ENCODE peak calls at places on chromosome 7, in seven cellular contexts. One of them, this sample, is unnamed.

GRCh38 chr7:139889186-139889871 is 60.3 kb downstream of the TBXAS1 start:
- DNase-seq in HCT116: no peak
- DNase-seq in H1: no peak
- DNase-seq in WTC11: no peak
- DNase-seq in SK-N-SH: no peak
- DNase-seq in A549: no peak
- DNase-seq in K562: no peak
- DNase-seq in this sample: no peak

GRCh38 chr7:134048166-134048565 is 79.0 kb upstream of the LRGUK start:
- DNase-seq in H1: no peak
- DNase-seq in WTC11: no peak
- DNase-seq in K562: no peak
- DNase-seq in HCT116: no peak
- DNase-seq in SK-N-SH: no peak
- DNase-seq in A549: no peak
- DNase-seq in this sample: no peak

GRCh38 chr7:153413199-153413539 is 639.0 kb upstream of the DPP6 start:
- DNase-seq in H1: no peak
- DNase-seq in A549: no peak
- DNase-seq in HCT116: no peak
- DNase-seq in SK-N-SH: no peak
- DNase-seq in WTC11: no peak
- DNase-seq in K562: no peak
- DNase-seq in this sample: no peak

GRCh38 chr7:16923019-16923418 is 41.2 kb upstream of the AGR3 start:
- DNase-seq in SK-N-SH: no peak
- DNase-seq in K562: no peak
- DNase-seq in WTC11: no peak
- DNase-seq in H1: no peak
- DNase-seq in HCT116: no peak
- DNase-seq in A549: no peak
- DNase-seq in this sample: no peak

GRCh38 chr7:76201732-76202665 is at the start of gene SRRM3:
- DNase-seq in A549: no peak
- DNase-seq in K562: peak; percentile 92
- DNase-seq in WTC11: peak; percentile 91
- DNase-seq in H1: no peak
- DNase-seq in HCT116: peak; percentile 40
- DNase-seq in SK-N-SH: peak; percentile 98
- DNase-seq in this sample: peak; percentile 89

GRCh38 chr7:46321556-46322205 is 400.6 kb upstream of the IGFBP3 start:
- DNase-seq in WTC11: no peak
- DNase-seq in K562: no peak
- DNase-seq in SK-N-SH: no peak
- DNase-seq in H1: no peak
- DNase-seq in HCT116: no peak
- DNase-seq in A549: no peak
- DNase-seq in this sample: no peak

GRCh38 chr7:40418983-40419382 is 284.2 kb downstream of the SUGCT start:
- DNase-seq in WTC11: no peak
- DNase-seq in H1: no peak
- DNase-seq in K562: no peak
- DNase-seq in A549: no peak
- DNase-seq in HCT116: no peak
- DNase-seq in SK-N-SH: no peak
- DNase-seq in this sample: no peak

GRCh38 chr7:4111166-4111565 is 570.9 kb upstream of the FOXK1 start:
- DNase-seq in HCT116: no peak
- DNase-seq in H1: no peak
- DNase-seq in WTC11: no peak
- DNase-seq in SK-N-SH: no peak
- DNase-seq in A549: no peak
- DNase-seq in K562: no peak
- DNase-seq in this sample: no peak

GRCh38 chr7:114711244-114711643 is 210.7 kb upstream of the MDFIC start:
- DNase-seq in HCT116: no peak
- DNase-seq in H1: no peak
- DNase-seq in A549: no peak
- DNase-seq in SK-N-SH: no peak
- DNase-seq in WTC11: no peak
- DNase-seq in K562: no peak
- DNase-seq in this sample: no peak

GRCh38 chr7:124188576-124188975 is 155.7 kb upstream of the TMEM229A start:
- DNase-seq in HCT116: no peak
- DNase-seq in K562: no peak
- DNase-seq in A549: no peak
- DNase-seq in SK-N-SH: no peak
- DNase-seq in WTC11: no peak
- DNase-seq in H1: no peak
- DNase-seq in this sample: no peak

GRCh38 chr7:68697821-68698280 is 900.4 kb upstream of the AUTS2 start:
- DNase-seq in A549: no peak
- DNase-seq in WTC11: no peak
- DNase-seq in SK-N-SH: peak; percentile 71
- DNase-seq in K562: no peak
- DNase-seq in HCT116: no peak
- DNase-seq in H1: no peak
- DNase-seq in this sample: no peak

GRCh38 chr7:68699090-68699711 is 899.1 kb upstream of the AUTS2 start:
- DNase-seq in H1: no peak
- DNase-seq in K562: no peak
- DNase-seq in WTC11: no peak
- DNase-seq in SK-N-SH: no peak
- DNase-seq in HCT116: no peak
- DNase-seq in A549: peak; percentile 64
- DNase-seq in this sample: no peak

GRCh38 chr7:68706291-68706690 is 892.0 kb upstream of the AUTS2 start:
- DNase-seq in SK-N-SH: no peak
- DNase-seq in A549: peak; percentile 81
- DNase-seq in H1: no peak
- DNase-seq in K562: no peak
- DNase-seq in WTC11: no peak
- DNase-seq in HCT116: no peak
- DNase-seq in this sample: peak; percentile 15

GRCh38 chr7:68694656-68695055 is 903.6 kb upstream of the AUTS2 start:
- DNase-seq in WTC11: no peak
- DNase-seq in SK-N-SH: no peak
- DNase-seq in A549: no peak
- DNase-seq in H1: no peak
- DNase-seq in HCT116: no peak
- DNase-seq in K562: no peak
- DNase-seq in this sample: no peak

DNA sequence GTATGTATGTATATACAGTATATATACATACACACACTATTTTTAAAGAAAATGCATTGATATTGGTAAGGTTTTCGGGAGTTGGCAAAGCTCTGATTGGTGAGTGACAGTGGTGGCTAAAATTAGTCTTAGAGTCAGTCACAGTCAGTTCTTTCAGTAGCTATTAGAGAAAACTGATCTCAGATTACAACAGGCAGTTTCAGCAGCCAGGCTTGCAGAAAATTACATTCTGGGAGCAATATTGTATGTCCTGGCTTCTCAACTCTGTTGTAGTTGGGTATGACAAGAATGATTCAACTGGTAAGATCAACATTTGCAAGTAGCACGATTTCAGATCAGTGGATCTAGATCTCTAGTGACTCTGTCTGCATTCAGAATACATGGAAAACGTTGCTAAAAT is 897.9 kb upstream of the AUTS2 start:
- DNase-seq in H1: no peak
- DNase-seq in WTC11: no peak
- DNase-seq in K562: no peak
- DNase-seq in HCT116: no peak
- DNase-seq in A549: no peak
- DNase-seq in SK-N-SH: no peak
- DNase-seq in this sample: no peak
- TF ChIP-seq MAX in H1: no peak
- TF ChIP-seq MAX in WTC11: no peak
- TF ChIP-seq MAX in K562: no peak
- TF ChIP-seq MAX in HCT116: no peak
- TF ChIP-seq MAX in A549: no peak
- TF ChIP-seq MAX in SK-N-SH: peak; percentile 16
- TF ChIP-seq MAX in this sample: no peak

GRCh38 chr7:91636129-91636724 is 244.3 kb downstream of the MTERF1 start:
- DNase-seq in HCT116: peak; percentile 32
- DNase-seq in H1: peak; percentile 10
- DNase-seq in A549: no peak
- DNase-seq in SK-N-SH: no peak
- DNase-seq in K562: no peak
- DNase-seq in WTC11: peak; percentile 43
- DNase-seq in this sample: peak; percentile 52
- TF ChIP-seq MAX in HCT116: no peak
- TF ChIP-seq MAX in H1: no peak
- TF ChIP-seq MAX in A549: no peak
- TF ChIP-seq MAX in SK-N-SH: no peak
- TF ChIP-seq MAX in K562: no peak
- TF ChIP-seq MAX in WTC11: no peak
- TF ChIP-seq MAX in this sample: no peak

GRCh38 chr7:55966851-55967250 is 2.5 kb downstream of the NIPSNAP2 start:
- DNase-seq in K562: no peak
- DNase-seq in HCT116: no peak
- DNase-seq in WTC11: no peak
- DNase-seq in A549: no peak
- DNase-seq in H1: no peak
- DNase-seq in SK-N-SH: no peak
- DNase-seq in this sample: no peak

GRCh38 chr7:55964802-55965470 is 551 bp downstream of the NIPSNAP2 start:
- DNase-seq in HCT116: peak; percentile 13
- DNase-seq in WTC11: peak; percentile 68
- DNase-seq in SK-N-SH: peak; percentile 93
- DNase-seq in K562: no peak
- DNase-seq in A549: peak; percentile 22
- DNase-seq in H1: no peak
- DNase-seq in this sample: peak; percentile 86

GRCh38 chr7:55963584-55964168 is 709 bp upstream of the NIPSNAP2 start:
- DNase-seq in SK-N-SH: no peak
- DNase-seq in HCT116: no peak
- DNase-seq in A549: no peak
- DNase-seq in WTC11: no peak
- DNase-seq in K562: no peak
- DNase-seq in H1: no peak
- DNase-seq in this sample: no peak

GRCh38 chr7:55964261-55964801 is at the start of gene NIPSNAP2:
- DNase-seq in HCT116: peak; percentile 15
- DNase-seq in SK-N-SH: peak; percentile 99
- DNase-seq in K562: peak; percentile 94
- DNase-seq in A549: peak; percentile 41
- DNase-seq in H1: peak; percentile 17
- DNase-seq in WTC11: peak; percentile 56
- DNase-seq in this sample: peak; percentile 81

GRCh38 chr7:55965805-55966421 is 1.5 kb downstream of the NIPSNAP2 start:
- DNase-seq in HCT116: no peak
- DNase-seq in A549: no peak
- DNase-seq in SK-N-SH: no peak
- DNase-seq in WTC11: no peak
- DNase-seq in K562: no peak
- DNase-seq in H1: no peak
- DNase-seq in this sample: no peak
- TF ChIP-seq MAX in HCT116: no peak
- TF ChIP-seq MAX in A549: no peak
- TF ChIP-seq MAX in SK-N-SH: peak; percentile 64
- TF ChIP-seq MAX in WTC11: no peak
- TF ChIP-seq MAX in K562: no peak
- TF ChIP-seq MAX in H1: no peak
- TF ChIP-seq MAX in this sample: no peak

GRCh38 chr7:42572046-42572445 is 335.0 kb upstream of the GLI3 start:
- DNase-seq in WTC11: no peak
- DNase-seq in K562: no peak
- DNase-seq in A549: no peak
- DNase-seq in HCT116: no peak
- DNase-seq in SK-N-SH: no peak
- DNase-seq in H1: no peak
- DNase-seq in this sample: no peak
- TF ChIP-seq MAX in WTC11: no peak
- TF ChIP-seq MAX in K562: no peak
- TF ChIP-seq MAX in A549: no peak
- TF ChIP-seq MAX in HCT116: no peak
- TF ChIP-seq MAX in SK-N-SH: no peak
- TF ChIP-seq MAX in H1: no peak
- TF ChIP-seq MAX in this sample: no peak

GRCh38 chr7:18508441-18509427 is 13.2 kb downstream of the HDAC9 start:
- DNase-seq in K562: no peak
- DNase-seq in A549: peak; percentile 23
- DNase-seq in WTC11: no peak
- DNase-seq in SK-N-SH: no peak
- DNase-seq in HCT116: peak; percentile 66
- DNase-seq in H1: no peak
- DNase-seq in this sample: peak; percentile 12
- TF ChIP-seq MAX in K562: no peak
- TF ChIP-seq MAX in A549: no peak
- TF ChIP-seq MAX in WTC11: no peak
- TF ChIP-seq MAX in SK-N-SH: peak; percentile 87
- TF ChIP-seq MAX in HCT116: peak; percentile 37
- TF ChIP-seq MAX in H1: no peak
- TF ChIP-seq MAX in this sample: no peak